ENCODE peak calls at places on chromosomes 12 and 14, in eight cellular contexts. Q is PC-9, J is WTC11, N is body of pancreas, P is breast epithelium, Z is HCEC 1CT, K is NCI-H1092 treated with DMSO at 0.1 percent for 48 hours, M is smooth muscle cell of the brain vasculature. Y is an unnamed sample.

GRCh38 chr12:64532734-64533351 is 77.5 kb upstream of the RASSF3 start:
- DNase-seq in P (no peak), J (no peak), K (no peak), Z (no peak), N (no peak), M (no peak), Q (no peak), Y (no peak)

GRCh38 chr14:85701763-85702162 is 171.8 kb downstream of the FLRT2 start:
- DNase-seq in P (no peak), J (no peak), M (no peak), Z (no peak), K (no peak), Q (no peak), N (no peak), Y (no peak)

GRCh38 chr12:98446716-98447115 is 68.7 kb upstream of the TMPO start:
- DNase-seq in P (no peak), K (no peak), M (no peak), N (no peak), Q (no peak), J (no peak), Z (no peak), Y (no peak)

GRCh38 chr14:38116895-38117294 is 90.8 kb upstream of the SSTR1 start:
- DNase-seq in N (no peak), K (no peak), P (no peak), Q (peak; percentile 37), M (no peak), Z (no peak), J (no peak), Y (no peak)

GRCh38 chr14:95318399-95318834 is 1.3 kb downstream of the CLMN start:
- DNase-seq in K (no peak), M (no peak), J (no peak), Q (no peak), P (peak; percentile 43), N (no peak), Z (no peak), Y (no peak)

GRCh38 chr12:65194949-65195348 is 25.6 kb downstream of the LEMD3 start:
- DNase-seq in Q (no peak), J (no peak), P (no peak), K (no peak), Z (no peak), M (no peak), N (no peak), Y (no peak)

GRCh38 chr12:89370850-89371249 is 18.5 kb upstream of the DUSP6 start:
- DNase-seq in K (no peak), M (no peak), Q (no peak), Z (peak; percentile 72), P (peak; percentile 86), N (no peak), J (no peak), Y (no peak)

GRCh38 chr14:30389134-30389900 is 169.6 kb upstream of the G2E3 start:
- DNase-seq in N (peak; percentile 80), M (no peak), J (no peak), K (no peak), Q (no peak), P (peak; percentile 22), Z (no peak), Y (no peak)

GRCh38 chr14:102279282-102279681 is 25.7 kb downstream of the MOK start:
- DNase-seq in Z (no peak), K (no peak), N (no peak), J (no peak), Q (no peak), M (no peak), P (no peak), Y (no peak)

GRCh38 chr12:128606040-128606439 is 217.7 kb downstream of the SLC15A4 start:
- DNase-seq in J (no peak), N (no peak), Q (no peak), P (no peak), K (no peak), Z (no peak), M (peak; percentile 65), Y (no peak)

GRCh38 chr12:42477931-42478330 is 111.6 kb downstream of the PRICKLE1 start:
- DNase-seq in M (no peak), K (no peak), N (no peak), Q (no peak), J (no peak), Z (no peak), P (no peak), Y (no peak)